ENCODE peak calls at places on chromosomes 16 and 17, in eight cellular contexts. W is lower lobe of right lung, U is left lung, S is IMR-90, D is heart left ventricle, O is heart right ventricle, V is ovary, P is tibial artery. F is an unnamed sample. For H3K4me1, the result is how much of the 10 kb centered on the place peaks cover.

GRCh38 chr17:42642377-42642776 is 16.7 kb upstream of the TUBG2 start:
- DNase-seq in W (no peak), U (no peak), S (no peak), D (no peak), O (no peak), V (no peak), P (no peak), F (no peak)

GRCh38 chr17:78380370-78380769 is 1.9 kb downstream of the PGS1 start:
- DNase-seq in W (no peak), U (no peak), S (no peak), D (no peak), O (no peak), V (no peak), P (no peak), F (no peak)

GRCh38 chr16:81451753-81452680 is 7.4 kb downstream of the CMIP start:
- DNase-seq in W (peak), U (peak), S (peak), D (peak), O (no peak), V (no peak), P (peak), F (no peak)

GRCh38 chr17:21001111-21001812 is 41.5 kb downstream of the USP22 start:
- DNase-seq in W (no peak), U (no peak), S (no peak), D (no peak), O (no peak), V (no peak), P (no peak), F (no peak)

GRCh38 chr17:596763-597644 is 117.6 kb downstream of the VPS53 start:
- DNase-seq in W (no peak), U (no peak), S (peak), D (no peak), O (no peak), V (no peak), P (no peak), F (no peak)

GRCh38 chr16:4957420-4957719 is 760 bp upstream of the SEC14L5 start:
- DNase-seq in W (no peak), U (no peak), S (no peak), D (no peak), O (no peak), V (no peak), P (no peak), F (no peak)

GRCh38 chr16:67517178-67517492 is 11.5 kb upstream of the RIPOR1 start:
- DNase-seq in W (no peak), U (no peak), S (no peak), D (no peak), O (no peak), V (no peak), P (no peak), F (peak)

GRCh38 chr16:12268602-12269001 is 292.1 kb downstream of the SNX29 start:
- DNase-seq in W (no peak), U (no peak), S (no peak), D (no peak), O (no peak), V (no peak), P (no peak), F (no peak)

GRCh38 chr17:80219777-80220708 is at the start of the genes SGSH and SLC26A11:
- DNase-seq in W (peak), U (peak), S (peak), D (peak), O (peak), V (peak), P (peak), F (peak)

GRCh38 chr17:82384051-82384729 is 12.6 kb downstream of the UTS2R start:
- DNase-seq in W (peak), U (no peak), S (no peak), D (no peak), O (no peak), V (no peak), P (no peak), F (no peak)

GRCh38 chr17:68519911-68520310 is 7.7 kb downstream of the PRKAR1A start:
- DNase-seq in W (no peak), U (no peak), S (no peak), D (no peak), O (no peak), V (no peak), P (no peak), F (no peak)

GRCh38 chr17:75647061-75647460 is 13.8 kb downstream of the SMIM5 start:
- DNase-seq in W (no peak), U (no peak), S (no peak), D (no peak), O (no peak), V (no peak), P (no peak), F (no peak)

GRCh38 chr17:4842376-4842775 is 9.2 kb downstream of the MINK1 start:
- DNase-seq in W (no peak), U (no peak), S (no peak), D (no peak), O (no peak), V (no peak), P (no peak), F (no peak)

GRCh38 chr16:11299865-11300559 is 18.9 kb upstream of the PRM1 start:
- DNase-seq in W (no peak), U (no peak), S (no peak), D (no peak), O (no peak), V (no peak), P (no peak), F (peak)

GRCh38 chr16:19071811-19072777 is 4.7 kb downstream of the COQ7 start:
- DNase-seq in W (peak), U (peak), S (peak), D (peak), O (peak), V (peak), P (no peak), F (peak)

GRCh38 chr16:47949276-47949675 is 206.5 kb downstream of the ABCC12 start:
- DNase-seq in W (no peak), U (no peak), S (no peak), D (no peak), O (no peak), V (no peak), P (no peak), F (no peak)

GRCh38 chr16:17067882-17068281 is 402.9 kb downstream of the XYLT1 start:
- DNase-seq in W (no peak), U (no peak), S (no peak), D (no peak), O (no peak), V (no peak), P (no peak), F (no peak)

GRCh38 chr17:68794636-68795503 is 160.3 kb downstream of the ABCA8 start:
- DNase-seq in W (no peak), U (no peak), S (peak), D (peak), O (no peak), V (peak), P (peak), F (peak)

GRCh38 chr17:4956493-4957061 is 5.7 kb downstream of the ENO3 start:
- DNase-seq in W (no peak), U (no peak), S (no peak), D (no peak), O (no peak), V (no peak), P (no peak), F (peak)

GRCh38 chr16:9159839-9160550 is 68.6 kb downstream of the HAPSTR1 start:
- DNase-seq in W (peak), U (peak), S (peak), D (peak), O (no peak), V (no peak), P (peak), F (peak)

GRCh38 chr17:81509048-81509686 is 3.4 kb downstream of the ACTG1 start:
- DNase-seq in W (no peak), U (no peak), S (no peak), D (no peak), O (no peak), V (no peak), P (no peak), F (peak)

GRCh38 chr16:46790599-46791270 is 40.2 kb downstream of the C16orf87 start:
- DNase-seq in W (no peak), U (no peak), S (no peak), D (no peak), O (no peak), V (no peak), P (no peak), F (no peak)

GRCh38 chr16:66026211-66026610 is 340.3 kb upstream of the CDH5 start:
- DNase-seq in W (no peak), U (no peak), S (no peak), D (no peak), O (no peak), V (no peak), P (no peak), F (no peak)

GRCh38 chr16:84652565-84652964 is 4.3 kb downstream of the KLHL36 start:
- DNase-seq in W (no peak), U (no peak), S (no peak), D (no peak), O (no peak), V (no peak), P (no peak), F (no peak)

GRCh38 chr17:48576479-48577309 is 1.5 kb downstream of the HOXB4 start:
- DNase-seq in W (no peak), U (no peak), S (peak), D (no peak), O (no peak), V (no peak), P (no peak), F (no peak)

GRCh38 chr16:50668368-50669008 is 12.6 kb downstream of the SNX20 start:
- DNase-seq in W (peak), U (no peak), S (no peak), D (no peak), O (no peak), V (no peak), P (no peak), F (no peak)

GRCh38 chr17:50476545-50477315 is 1.9 kb upstream of the RSAD1 start:
- DNase-seq in W (peak), U (no peak), S (no peak), D (no peak), O (no peak), V (no peak), P (no peak), F (no peak)

GRCh38 chr17:70636517-70637133 is 467.3 kb downstream of the KCNJ2 start:
- DNase-seq in W (no peak), U (no peak), S (peak), D (no peak), O (no peak), V (no peak), P (no peak), F (peak)

GRCh38 chr17:58630883-58631522 is 60.8 kb downstream of the TEX14 start:
- DNase-seq in W (peak), U (no peak), S (no peak), D (no peak), O (no peak), V (peak), P (peak), F (no peak)

GRCh38 chr16:50644730-50645129 is 36.4 kb downstream of the SNX20 start:
- DNase-seq in W (no peak), U (no peak), S (no peak), D (no peak), O (no peak), V (peak), P (no peak), F (no peak)

GRCh38 chr16:25896412-25896811 is 204.7 kb downstream of the HS3ST4 start:
- DNase-seq in W (no peak), U (no peak), S (no peak), D (no peak), O (no peak), V (no peak), P (no peak), F (no peak)

GRCh38 chr16:69217433-69217832 is 30.5 kb downstream of the SNTB2 start:
- DNase-seq in W (no peak), U (no peak), S (peak), D (no peak), O (no peak), V (no peak), P (no peak), F (no peak)

GRCh38 chr17:57481901-57482300 is 225.6 kb downstream of the MSI2 start:
- DNase-seq in W (no peak), U (no peak), S (peak), D (no peak), O (no peak), V (no peak), P (no peak), F (no peak)

GRCh38 chr17:57478433-57478832 is 222.1 kb downstream of the MSI2 start:
- DNase-seq in W (no peak), U (no peak), S (no peak), D (peak), O (no peak), V (peak), P (no peak), F (no peak)

GRCh38 chr17:57478851-57479250 is 222.5 kb downstream of the MSI2 start:
- DNase-seq in W (no peak), U (no peak), S (no peak), D (no peak), O (no peak), V (no peak), P (no peak), F (no peak)

GRCh38 chr17:57482657-57483056 is 226.3 kb downstream of the MSI2 start:
- DNase-seq in W (no peak), U (no peak), S (peak), D (no peak), O (no peak), V (no peak), P (no peak), F (no peak)

DNA sequence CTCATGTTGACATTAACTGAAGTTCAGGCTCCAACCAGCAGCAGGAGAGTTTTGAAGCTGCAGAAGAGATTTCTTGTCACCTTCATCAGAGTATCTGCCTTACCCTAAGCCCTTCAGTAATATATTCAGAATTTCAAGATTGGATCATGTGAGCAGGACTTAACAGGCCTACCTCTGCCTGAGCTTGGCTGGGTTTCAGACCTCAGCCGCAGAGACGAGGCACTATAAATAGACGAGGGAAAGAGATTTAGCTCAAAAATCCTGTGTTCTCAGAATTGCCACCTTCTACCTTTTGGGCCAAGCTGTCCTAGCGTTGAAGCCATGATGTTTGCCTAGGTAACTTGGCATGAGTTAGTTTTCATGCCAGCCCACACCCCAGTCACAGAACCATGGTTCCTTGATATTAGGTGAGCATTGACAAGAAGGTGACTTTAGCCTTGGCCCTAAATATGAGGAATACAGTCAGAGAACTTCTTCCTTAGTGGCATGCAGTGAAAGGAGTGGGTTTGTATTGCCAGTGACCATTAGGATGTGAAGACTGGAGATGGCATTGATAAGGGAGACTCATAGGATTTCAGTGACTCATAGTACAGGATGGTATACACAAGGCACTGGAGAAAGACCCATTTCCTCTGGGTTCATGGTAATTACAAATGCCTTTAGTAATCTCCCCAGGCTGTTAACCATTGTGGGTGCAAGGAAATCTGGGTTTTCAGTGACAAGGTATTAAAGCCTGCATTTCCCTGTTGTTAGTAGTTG is 224.3 kb downstream of the MSI2 start:
- DNase-seq in W (no peak), U (no peak), S (peak), D (peak), O (no peak), V (no peak), P (no peak), F (no peak)
- H3K4me1 ChIP-seq in W (under half), U (under half), S (under half), D (under half), O (under half), V (under half), P (under half), F (under half)

GRCh38 chr17:2336215-2337151 is at the start of gene TSR1:
- DNase-seq in W (peak), U (peak), S (peak), D (peak), O (peak), V (peak), P (peak), F (peak)
- TF ChIP-seq CTCF in W (peak), U (no peak), S (peak), D (peak), O (peak), V (no peak), P (no peak), F (peak)

DNA sequence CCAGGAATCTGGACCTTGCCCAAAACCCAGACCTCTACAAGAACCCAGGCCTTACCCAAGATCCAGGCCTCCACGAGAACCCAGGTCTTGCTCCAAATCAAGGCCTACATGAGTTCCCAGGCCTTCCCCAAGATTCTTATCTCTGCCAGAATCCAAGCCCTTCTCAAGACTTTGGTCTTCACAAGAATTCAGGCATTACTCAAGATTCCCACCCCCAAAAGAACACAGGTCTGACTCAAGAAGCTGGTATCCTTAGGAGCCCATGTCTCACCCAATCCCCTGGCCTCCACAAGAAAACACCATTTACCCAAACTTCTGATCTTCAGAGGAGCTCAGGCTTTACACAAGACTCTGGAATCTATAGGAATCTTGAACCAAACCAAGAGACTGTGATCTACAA is 2.6 kb downstream of the SPEM3 start:
- DNase-seq in W (no peak), U (no peak), S (peak), D (no peak), O (no peak), V (no peak), P (no peak), F (no peak)
- H3K4me1 ChIP-seq in W (under half), U (under half), S (under half), D (under half), O (under half), V (under half), P (under half), F (under half)

DNA sequence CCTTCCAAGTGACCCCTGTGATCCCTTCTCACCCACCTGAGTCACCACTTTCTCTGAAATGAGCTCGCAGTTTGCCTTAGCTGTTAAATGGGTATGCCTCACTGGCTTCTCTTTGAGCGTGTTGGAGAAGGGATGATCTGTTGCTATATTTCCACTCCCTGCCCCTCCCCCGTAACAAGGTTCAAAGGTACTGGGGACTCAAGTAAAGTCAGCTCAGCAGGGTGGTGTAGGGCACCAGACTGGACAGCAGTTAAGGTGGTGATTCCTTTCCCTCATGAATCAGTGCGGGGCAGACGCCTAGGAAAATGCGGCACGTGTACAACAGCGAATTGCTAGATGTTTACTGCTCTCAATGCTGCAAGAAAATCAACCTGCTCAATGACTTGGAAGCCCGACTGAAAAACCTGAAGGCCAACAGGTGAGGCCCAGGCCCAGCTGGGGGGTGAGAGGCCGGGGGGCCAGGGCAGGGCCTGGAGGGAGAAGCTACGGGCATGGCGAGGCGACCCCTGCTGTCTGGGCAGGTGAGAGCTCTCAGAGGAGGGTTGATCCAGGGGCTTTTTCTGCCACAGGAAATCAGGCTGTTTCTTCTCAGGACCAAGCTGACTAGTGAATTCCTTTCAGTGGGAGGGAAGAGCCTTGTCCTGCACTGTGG is 130.3 kb downstream of the RAB11FIP4 start:
- DNase-seq in W (no peak), U (no peak), S (no peak), D (no peak), O (no peak), V (no peak), P (no peak), F (no peak)
- TF ChIP-seq CTCF in W (no peak), U (no peak), S (no peak), D (no peak), O (no peak), V (no peak), P (no peak), F (peak)

GRCh38 chr16:739560-740458 is 988 bp downstream of the CIAO3 start:
- DNase-seq in W (no peak), U (no peak), S (no peak), D (no peak), O (no peak), V (no peak), P (no peak), F (no peak)
- H3K4me1 ChIP-seq in W (under half), U (under half), S (under half), D (under half), O (under half), V (under half), P (under half), F (half or more)

GRCh38 chr17:63435681-63436522 is 10.2 kb downstream of the CYB561 start:
- DNase-seq in W (no peak), U (no peak), S (no peak), D (no peak), O (no peak), V (no peak), P (no peak), F (peak)
- TF ChIP-seq CTCF in W (no peak), U (no peak), S (no peak), D (no peak), O (no peak), V (no peak), P (no peak), F (peak)

F was measured in OCI-LY7.